ENCODE peak calls at places on chromosome 14, in ten cellular contexts. T, U, E, Q, D, V, K, W, S and F are unnamed samples.

GRCh38 chr14:29926701-29927595 is 699 bp downstream of the PRKD1 start:
- DNase-seq in U (peak), W (no peak), E (peak), K (peak), V (no peak), Q (peak), T (peak), S (peak), D (no peak), F (peak)

GRCh38 chr14:105899657-105900397 is 373.4 kb downstream of the TMEM121 start:
- DNase-seq in W (no peak), S (no peak), T (no peak), V (no peak), Q (no peak), K (no peak), D (peak), U (no peak), E (no peak), F (no peak)

GRCh38 chr14:95547626-95548327 is 12.9 kb downstream of the GLRX5 start:
- DNase-seq in E (no peak), Q (peak), S (no peak), V (no peak), W (no peak), U (no peak), K (no peak), D (no peak), T (peak), F (peak)

GRCh38 chr14:55572578-55572977 is 7.4 kb upstream of the KTN1 start:
- DNase-seq in W (no peak), T (no peak), E (no peak), K (no peak), D (no peak), Q (no peak), V (no peak), S (no peak), U (no peak), F (no peak)

GRCh38 chr14:71465316-71465715 is 466.9 kb upstream of the RGS6 start:
- DNase-seq in Q (peak), U (no peak), K (no peak), V (no peak), S (no peak), E (no peak), T (no peak), D (no peak), W (no peak), F (no peak)

GRCh38 chr14:69525896-69526295 is 41.4 kb downstream of the PLEKHD1 start:
- DNase-seq in D (no peak), S (no peak), U (no peak), W (no peak), K (no peak), V (no peak), T (no peak), Q (no peak), E (no peak), F (no peak)

GRCh38 chr14:50615566-50615965 is 52.5 kb downstream of the SAV1 start:
- DNase-seq in D (no peak), E (no peak), V (no peak), T (no peak), W (no peak), Q (no peak), K (no peak), S (peak), U (no peak), F (no peak)

GRCh38 chr14:26598081-26598671 is 343 bp upstream of the NOVA1 start:
- DNase-seq in U (peak), Q (no peak), V (no peak), K (peak), W (peak), S (peak), D (peak), E (peak), T (peak), F (peak)

GRCh38 chr14:54797986-54798385 is 104.6 kb downstream of the GCH1 start:
- DNase-seq in V (no peak), E (peak), Q (no peak), T (no peak), U (no peak), W (no peak), K (no peak), S (no peak), D (no peak), F (no peak)

GRCh38 chr14:72416892-72417291 is 477.0 kb downstream of the DPF3 start:
- DNase-seq in S (no peak), W (no peak), D (no peak), V (no peak), T (no peak), U (no peak), E (no peak), K (no peak), Q (no peak), F (no peak)

GRCh38 chr14:51825926-51826325 is 34.5 kb upstream of the GNG2 start:
- DNase-seq in D (no peak), E (no peak), U (no peak), Q (no peak), W (no peak), T (no peak), K (no peak), V (no peak), S (no peak), F (no peak)

GRCh38 chr14:94876306-94876705 is 106.4 kb upstream of the GSC start:
- DNase-seq in T (no peak), V (no peak), D (no peak), K (no peak), E (no peak), S (no peak), Q (no peak), W (no peak), U (no peak), F (no peak)

GRCh38 chr14:37172024-37172869 is at the start of gene SLC25A21:
- DNase-seq in S (peak), T (peak), U (peak), D (no peak), V (peak), W (peak), Q (peak), E (peak), K (peak), F (peak)

GRCh38 chr14:56189306-56189705 is 71.1 kb downstream of the PELI2 start:
- DNase-seq in U (no peak), K (no peak), T (peak), D (no peak), Q (peak), S (no peak), E (no peak), W (no peak), V (no peak), F (peak)

GRCh38 chr14:90287791-90288190 is 31.4 kb downstream of the PSMC1 start:
- DNase-seq in U (no peak), K (no peak), T (no peak), D (no peak), W (no peak), Q (no peak), E (no peak), S (no peak), V (no peak), F (no peak)

GRCh38 chr14:72942934-72943333 is 16.7 kb downstream of the DCAF4 start:
- DNase-seq in S (no peak), K (no peak), T (no peak), D (no peak), W (no peak), U (no peak), V (no peak), E (no peak), Q (no peak), F (no peak)

GRCh38 chr14:95523818-95524448 is 7.5 kb upstream of the SYNE3 start:
- DNase-seq in T (no peak), Q (peak), E (peak), S (no peak), K (no peak), W (no peak), U (no peak), V (no peak), D (peak), F (no peak)

GRCh38 chr14:101736585-101736984 is 24.9 kb upstream of the PPP2R5C start:
- DNase-seq in D (no peak), W (no peak), K (peak), T (no peak), U (no peak), Q (no peak), E (no peak), V (no peak), S (no peak), F (no peak)

GRCh38 chr14:33357225-33358010 is 418.7 kb downstream of the NPAS3 start:
- DNase-seq in K (no peak), S (peak), U (no peak), W (no peak), D (no peak), V (no peak), E (no peak), T (no peak), Q (no peak), F (no peak)

GRCh38 chr14:81055971-81056370 is 100.5 kb downstream of the TSHR start:
- DNase-seq in V (no peak), D (no peak), K (no peak), S (no peak), E (no peak), W (no peak), U (no peak), Q (no peak), T (no peak), F (no peak)

GRCh38 chr14:99132821-99133562 is 139.0 kb downstream of the BCL11B start:
- DNase-seq in T (peak), E (peak), U (no peak), K (peak), Q (no peak), W (no peak), V (no peak), S (no peak), D (no peak), F (no peak)

GRCh38 chr14:101086926-101087325 is 183.4 kb upstream of the RTL1 start:
- DNase-seq in S (no peak), T (no peak), W (no peak), K (no peak), E (no peak), V (no peak), U (no peak), Q (no peak), D (no peak), F (no peak)

GRCh38 chr14:92846162-92846897 is 52.2 kb downstream of the GOLGA5 start:
- DNase-seq in U (no peak), K (no peak), S (no peak), E (no peak), Q (peak), V (peak), W (peak), T (peak), D (no peak), F (peak)

GRCh38 chr14:91416744-91417133 is 881 bp downstream of the CCDC88C start:
- DNase-seq in Q (no peak), K (no peak), D (no peak), S (no peak), U (no peak), W (no peak), E (no peak), T (no peak), V (no peak), F (no peak)

GRCh38 chr14:68612049-68612448 is 180.8 kb downstream of the ZFP36L1 start:
- DNase-seq in K (no peak), S (no peak), Q (no peak), U (no peak), E (no peak), D (no peak), T (no peak), V (no peak), W (no peak), F (no peak)